ENCODE peak calls at places on chromosomes 12 and 14, in four cellular contexts. E is stomach, I is prostate gland, S is IMR-90. X is an unnamed sample.

GRCh38 chr12:104571328-104571727 is 114.6 kb downstream of the CHST11 start:
- DNase-seq in E (no peak), I (no peak), S (no peak), X (no peak)

GRCh38 chr14:60315591-60315990 is 66.6 kb downstream of the PPM1A start:
- DNase-seq in E (no peak), I (no peak), S (no peak), X (no peak)

GRCh38 chr14:74395094-74395493 is 30.9 kb downstream of the SYNDIG1L start:
- DNase-seq in E (no peak), I (no peak), S (no peak), X (no peak)

GRCh38 chr14:90444077-90444696 is 47.4 kb downstream of the CALM1 start:
- DNase-seq in E (no peak), I (peak; percentile 10), S (no peak), X (peak; percentile 56)

GRCh38 chr12:19779393-19780056 is 340.2 kb downstream of the AEBP2 start:
- DNase-seq in E (no peak), I (no peak), S (no peak), X (no peak)

GRCh38 chr12:40015360-40015759 is 90.5 kb downstream of the SLC2A13 start:
- DNase-seq in E (no peak), I (no peak), S (no peak), X (no peak)

GRCh38 chr14:76720382-76720813 is 40.9 kb upstream of the VASH1 start:
- DNase-seq in E (peak; percentile 44), I (no peak), S (peak; percentile 38), X (no peak)

GRCh38 chr12:130152386-130152785 is 9.9 kb upstream of the FZD10 start:
- DNase-seq in E (no peak), I (no peak), S (no peak), X (no peak)

GRCh38 chr12:50786498-50787231 is 22.8 kb downstream of the ATF1 start:
- DNase-seq in E (no peak), I (no peak), S (peak; percentile 97), X (peak; percentile 20)

GRCh38 chr12:65826513-65827171 is 2.4 kb downstream of the HMGA2 start:
- DNase-seq in E (no peak), I (no peak), S (peak; percentile 67), X (no peak)

GRCh38 chr12:124021025-124021406 is 48.0 kb downstream of the ZNF664 start:
- DNase-seq in E (no peak), I (no peak), S (no peak), X (no peak)

GRCh38 chr12:25194722-25195055 is 271 bp downstream of the DNAI7 start:
- DNase-seq in E (no peak), I (no peak), S (no peak), X (no peak)

GRCh38 chr14:79861111-79861510 is 350.2 kb downstream of the DIO2 start:
- DNase-seq in E (no peak), I (no peak), S (no peak), X (no peak)

GRCh38 chr12:71504471-71504852 is 64.9 kb downstream of the LGR5 start:
- DNase-seq in E (no peak), I (no peak), S (no peak), X (peak; percentile 89)

GRCh38 chr12:57497223-57498142 is 9.6 kb downstream of the MARS1 start:
- DNase-seq in E (no peak), I (no peak), S (no peak), X (no peak)
- TF ChIP-seq POLR2A in E (no peak), I (no peak), S (no peak), X (no peak)

GRCh38 chr14:103028161-103028767 is 29.1 kb downstream of the CDC42BPB start:
- DNase-seq in E (no peak), I (no peak), S (no peak), X (no peak)
- H3K4me3 ChIP-seq in E (no peak overlapping the region), I (no peak overlapping the region), S (no peak overlapping the region), X (no peak overlapping the region)

GRCh38 chr12:110850762-110851161 is 4.0 kb downstream of the CCDC63 start:
- DNase-seq in E (no peak), I (no peak), S (no peak), X (no peak)
- TF ChIP-seq POLR2A in E (no peak), I (no peak), S (no peak), X (no peak)

DNA sequence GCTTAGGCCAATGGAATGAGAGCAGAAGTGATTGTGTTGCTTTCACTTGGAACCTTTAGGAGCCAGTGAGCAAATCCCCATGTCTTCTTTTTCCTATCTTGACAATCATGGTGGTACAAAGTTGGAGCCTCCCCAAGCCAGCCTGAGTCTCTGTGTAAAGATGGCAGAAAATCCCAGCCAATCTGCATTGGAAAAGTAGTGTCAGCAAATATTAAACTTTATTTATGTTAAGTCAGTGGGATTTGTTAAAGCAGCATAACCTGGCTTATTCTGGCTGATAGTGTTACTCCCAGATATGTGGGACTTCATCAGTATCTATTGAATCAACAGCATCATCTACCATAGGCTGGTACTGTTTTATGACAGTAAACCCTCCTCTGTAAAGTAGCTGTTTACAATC is 2.2 kb upstream of the NUAK1 start:
- DNase-seq in E (no peak), I (no peak), S (no peak), X (peak; percentile 29)
- H3K4me3 ChIP-seq in E (no peak overlapping the region), I (no peak overlapping the region), S (no peak overlapping the region), X (no peak overlapping the region)

GRCh38 chr14:104680806-104681688 is 8.4 kb upstream of the INF2 start:
- DNase-seq in E (peak; percentile 87), I (peak; percentile 70), S (peak; percentile 85), X (peak; percentile 92)
- TF ChIP-seq POLR2A in E (no peak), I (peak; percentile 10), S (peak; percentile 49), X (no peak)

GRCh38 chr12:88418856-88419497 is 161.3 kb downstream of the KITLG start:
- DNase-seq in E (no peak), I (no peak), S (peak; percentile 73), X (no peak)
- H3K4me3 ChIP-seq in E (no peak overlapping the region), I (no peak overlapping the region), S (peak overlapping the region; percentile 27), X (no peak overlapping the region)